ENCODE peak calls at places on chromosomes 6 and 20, in nine cellular contexts. One of them, this sample, is unnamed. For H3K9me3, the result is how much of the 10 kb centered on the place peaks cover.

GRCh38 chr6:79520534-79520933 is 16.7 kb downstream of the LCA5 start:
- DNase-seq in thyroid gland: no peak
- DNase-seq in WERI-Rb-1: no peak
- DNase-seq in CD4-positive, alpha-beta T cell: no peak
- DNase-seq in left ventricle myocardium inferior: no peak
- DNase-seq in CD8-positive, alpha-beta T cell: no peak
- DNase-seq in neural progenitor cell: no peak
- DNase-seq in K562: no peak
- DNase-seq in GM23248: peak
- DNase-seq in this sample: no peak

GRCh38 chr6:49517919-49518318 is 18.2 kb downstream of the GLYATL3 start:
- DNase-seq in thyroid gland: no peak
- DNase-seq in WERI-Rb-1: no peak
- DNase-seq in CD4-positive, alpha-beta T cell: no peak
- DNase-seq in left ventricle myocardium inferior: no peak
- DNase-seq in CD8-positive, alpha-beta T cell: no peak
- DNase-seq in neural progenitor cell: no peak
- DNase-seq in K562: no peak
- DNase-seq in GM23248: no peak
- DNase-seq in this sample: no peak

GRCh38 chr20:10648651-10649050 is 25.1 kb downstream of the JAG1 start:
- DNase-seq in thyroid gland: no peak
- DNase-seq in WERI-Rb-1: no peak
- DNase-seq in CD4-positive, alpha-beta T cell: no peak
- DNase-seq in left ventricle myocardium inferior: no peak
- DNase-seq in CD8-positive, alpha-beta T cell: no peak
- DNase-seq in neural progenitor cell: no peak
- DNase-seq in K562: no peak
- DNase-seq in GM23248: peak
- DNase-seq in this sample: no peak

GRCh38 chr6:39653631-39654030 is 71.6 kb downstream of the KIF6 start:
- DNase-seq in thyroid gland: no peak
- DNase-seq in WERI-Rb-1: no peak
- DNase-seq in CD4-positive, alpha-beta T cell: no peak
- DNase-seq in left ventricle myocardium inferior: no peak
- DNase-seq in CD8-positive, alpha-beta T cell: no peak
- DNase-seq in neural progenitor cell: peak
- DNase-seq in K562: no peak
- DNase-seq in GM23248: no peak
- DNase-seq in this sample: no peak

GRCh38 chr6:108732101-108732870 is 115.9 kb upstream of the ARMC2 start:
- DNase-seq in thyroid gland: no peak
- DNase-seq in WERI-Rb-1: peak
- DNase-seq in CD4-positive, alpha-beta T cell: no peak
- DNase-seq in left ventricle myocardium inferior: no peak
- DNase-seq in CD8-positive, alpha-beta T cell: no peak
- DNase-seq in neural progenitor cell: peak
- DNase-seq in K562: no peak
- DNase-seq in GM23248: peak
- DNase-seq in this sample: no peak

GRCh38 chr20:31572701-31573554 is 32.2 kb upstream of the ID1 start:
- DNase-seq in thyroid gland: peak
- DNase-seq in WERI-Rb-1: peak
- DNase-seq in CD4-positive, alpha-beta T cell: peak
- DNase-seq in left ventricle myocardium inferior: peak
- DNase-seq in CD8-positive, alpha-beta T cell: peak
- DNase-seq in neural progenitor cell: peak
- DNase-seq in K562: peak
- DNase-seq in GM23248: peak
- DNase-seq in this sample: peak

GRCh38 chr6:6746334-6746969 is 157.9 kb downstream of the LY86 start:
- DNase-seq in thyroid gland: no peak
- DNase-seq in WERI-Rb-1: peak
- DNase-seq in CD4-positive, alpha-beta T cell: no peak
- DNase-seq in left ventricle myocardium inferior: peak
- DNase-seq in CD8-positive, alpha-beta T cell: no peak
- DNase-seq in neural progenitor cell: no peak
- DNase-seq in K562: no peak
- DNase-seq in GM23248: no peak
- DNase-seq in this sample: peak

GRCh38 chr20:58349586-58349985 is 39.4 kb upstream of the VAPB start:
- DNase-seq in thyroid gland: no peak
- DNase-seq in WERI-Rb-1: no peak
- DNase-seq in CD4-positive, alpha-beta T cell: no peak
- DNase-seq in left ventricle myocardium inferior: no peak
- DNase-seq in CD8-positive, alpha-beta T cell: no peak
- DNase-seq in neural progenitor cell: no peak
- DNase-seq in K562: no peak
- DNase-seq in GM23248: peak
- DNase-seq in this sample: no peak

GRCh38 chr6:133888931-133889556 is at the start of gene TCF21:
- DNase-seq in thyroid gland: no peak
- DNase-seq in WERI-Rb-1: no peak
- DNase-seq in CD4-positive, alpha-beta T cell: no peak
- DNase-seq in left ventricle myocardium inferior: peak
- DNase-seq in CD8-positive, alpha-beta T cell: no peak
- DNase-seq in neural progenitor cell: peak
- DNase-seq in K562: no peak
- DNase-seq in GM23248: peak
- DNase-seq in this sample: no peak

DNA sequence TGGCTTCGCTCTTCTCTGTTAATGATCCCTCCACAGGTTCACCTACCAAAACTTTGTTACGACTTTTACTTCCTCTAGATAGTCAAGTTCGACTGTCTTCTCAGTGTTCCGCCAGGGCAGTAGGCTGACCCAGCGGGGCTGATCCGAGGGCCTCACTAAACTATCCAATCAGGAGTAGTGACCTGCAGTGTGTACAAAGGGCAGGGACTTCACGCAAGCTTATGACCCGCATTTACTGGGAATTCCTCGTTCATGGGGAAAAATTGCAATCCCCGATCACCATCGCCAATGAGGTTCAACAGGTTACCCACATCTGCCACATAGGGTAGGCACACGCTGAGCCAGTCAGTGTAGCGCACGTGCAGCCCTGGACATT is 771.4 kb upstream of the DEFB115 start:
- DNase-seq in thyroid gland: no peak
- DNase-seq in WERI-Rb-1: no peak
- DNase-seq in CD4-positive, alpha-beta T cell: no peak
- DNase-seq in left ventricle myocardium inferior: no peak
- DNase-seq in CD8-positive, alpha-beta T cell: no peak
- DNase-seq in neural progenitor cell: no peak
- DNase-seq in K562: no peak
- DNase-seq in GM23248: no peak
- DNase-seq in this sample: no peak
- H3K9me3 ChIP-seq in thyroid gland: under half
- H3K9me3 ChIP-seq in WERI-Rb-1: under half
- H3K9me3 ChIP-seq in CD4-positive, alpha-beta T cell: under half
- H3K9me3 ChIP-seq in left ventricle myocardium inferior: under half
- H3K9me3 ChIP-seq in CD8-positive, alpha-beta T cell: under half
- H3K9me3 ChIP-seq in neural progenitor cell: under half
- H3K9me3 ChIP-seq in K562: under half
- H3K9me3 ChIP-seq in GM23248: under half
- H3K9me3 ChIP-seq in this sample: under half

GRCh38 chr6:43648248-43648647 is 3.4 kb downstream of the RSPH9 start:
- DNase-seq in thyroid gland: no peak
- DNase-seq in WERI-Rb-1: no peak
- DNase-seq in CD4-positive, alpha-beta T cell: no peak
- DNase-seq in left ventricle myocardium inferior: no peak
- DNase-seq in CD8-positive, alpha-beta T cell: no peak
- DNase-seq in neural progenitor cell: no peak
- DNase-seq in K562: no peak
- DNase-seq in GM23248: no peak
- DNase-seq in this sample: no peak

GRCh38 chr6:43639984-43640800 is 4.6 kb downstream of the MAD2L1BP start:
- DNase-seq in thyroid gland: no peak
- DNase-seq in WERI-Rb-1: no peak
- DNase-seq in CD4-positive, alpha-beta T cell: no peak
- DNase-seq in left ventricle myocardium inferior: no peak
- DNase-seq in CD8-positive, alpha-beta T cell: no peak
- DNase-seq in neural progenitor cell: no peak
- DNase-seq in K562: peak
- DNase-seq in GM23248: no peak
- DNase-seq in this sample: no peak

GRCh38 chr6:43645613-43645964 is 753 bp downstream of the RSPH9 start:
- DNase-seq in thyroid gland: no peak
- DNase-seq in WERI-Rb-1: no peak
- DNase-seq in CD4-positive, alpha-beta T cell: no peak
- DNase-seq in left ventricle myocardium inferior: no peak
- DNase-seq in CD8-positive, alpha-beta T cell: no peak
- DNase-seq in neural progenitor cell: no peak
- DNase-seq in K562: no peak
- DNase-seq in GM23248: no peak
- DNase-seq in this sample: no peak

GRCh38 chr6:43647613-43648012 is 2.8 kb downstream of the RSPH9 start:
- DNase-seq in thyroid gland: no peak
- DNase-seq in WERI-Rb-1: no peak
- DNase-seq in CD4-positive, alpha-beta T cell: no peak
- DNase-seq in left ventricle myocardium inferior: no peak
- DNase-seq in CD8-positive, alpha-beta T cell: no peak
- DNase-seq in neural progenitor cell: no peak
- DNase-seq in K562: no peak
- DNase-seq in GM23248: no peak
- DNase-seq in this sample: no peak

DNA sequence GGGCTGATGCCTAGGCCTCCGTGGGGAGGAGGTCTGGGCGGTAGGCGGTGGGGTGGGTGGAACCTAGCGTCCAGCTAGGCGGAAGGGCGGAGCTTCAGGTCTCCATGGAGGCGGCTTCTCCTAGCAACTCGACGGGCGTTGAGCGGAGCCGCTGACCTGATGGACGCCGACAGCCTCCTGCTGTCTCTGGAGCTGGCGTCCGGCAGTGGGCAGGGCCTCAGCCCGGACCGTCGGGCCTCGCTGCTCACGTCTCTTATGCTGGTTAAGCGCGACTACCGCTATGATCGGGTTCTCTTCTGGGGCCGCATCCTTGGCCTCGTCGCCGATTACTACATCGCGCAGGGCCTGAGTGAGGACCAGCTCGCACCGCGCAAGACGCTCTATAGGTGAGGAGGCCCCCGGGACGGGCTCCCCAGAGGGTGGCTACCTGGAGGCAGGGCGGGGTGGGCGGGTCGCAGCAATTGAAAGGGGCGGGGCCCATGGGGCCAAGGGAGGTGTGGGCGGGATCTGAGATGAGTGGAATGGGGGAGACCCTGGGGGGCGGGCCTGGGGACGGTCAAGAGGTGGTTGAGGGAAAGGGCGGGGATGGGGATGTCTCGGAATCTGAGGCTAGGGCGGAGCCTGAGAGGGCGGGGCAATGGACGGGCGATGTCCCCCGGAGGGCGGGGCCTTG is at the start of gene RSPH9:
- DNase-seq in thyroid gland: peak
- DNase-seq in WERI-Rb-1: no peak
- DNase-seq in CD4-positive, alpha-beta T cell: peak
- DNase-seq in left ventricle myocardium inferior: peak
- DNase-seq in CD8-positive, alpha-beta T cell: peak
- DNase-seq in neural progenitor cell: peak
- DNase-seq in K562: no peak
- DNase-seq in GM23248: peak
- DNase-seq in this sample: peak
- H3K27ac ChIP-seq in thyroid gland: no peak
- H3K27ac ChIP-seq in WERI-Rb-1: no peak
- H3K27ac ChIP-seq in CD4-positive, alpha-beta T cell: no peak
- H3K27ac ChIP-seq in left ventricle myocardium inferior: peak
- H3K27ac ChIP-seq in CD8-positive, alpha-beta T cell: no peak
- H3K27ac ChIP-seq in neural progenitor cell: peak
- H3K27ac ChIP-seq in K562: no peak
- H3K27ac ChIP-seq in GM23248: no peak
- H3K27ac ChIP-seq in this sample: peak

DNA sequence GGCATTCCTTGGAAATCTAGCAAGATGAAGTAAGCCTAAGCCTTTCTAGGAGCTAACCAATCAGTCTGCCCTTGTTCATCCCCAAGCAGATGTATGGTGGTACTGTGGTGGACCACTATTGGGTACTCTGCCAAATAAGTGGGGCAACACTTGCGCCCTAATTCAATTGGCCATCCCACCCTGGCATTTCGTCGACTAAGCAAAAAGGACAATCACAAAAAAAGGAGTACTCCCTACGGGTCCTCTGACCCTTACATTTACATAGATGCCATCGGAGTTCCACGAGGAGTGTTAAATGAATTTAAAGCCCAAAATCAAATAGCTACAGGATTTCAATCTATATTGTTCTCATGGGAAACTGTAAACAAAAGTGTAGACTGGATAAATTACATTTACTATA is 19.5 kb downstream of the CHD6 start:
- DNase-seq in thyroid gland: no peak
- DNase-seq in WERI-Rb-1: no peak
- DNase-seq in CD4-positive, alpha-beta T cell: no peak
- DNase-seq in left ventricle myocardium inferior: no peak
- DNase-seq in CD8-positive, alpha-beta T cell: no peak
- DNase-seq in neural progenitor cell: no peak
- DNase-seq in K562: no peak
- DNase-seq in GM23248: no peak
- DNase-seq in this sample: no peak
- H3K9me3 ChIP-seq in thyroid gland: under half
- H3K9me3 ChIP-seq in WERI-Rb-1: under half
- H3K9me3 ChIP-seq in CD4-positive, alpha-beta T cell: half or more
- H3K9me3 ChIP-seq in left ventricle myocardium inferior: half or more
- H3K9me3 ChIP-seq in CD8-positive, alpha-beta T cell: under half
- H3K9me3 ChIP-seq in neural progenitor cell: under half
- H3K9me3 ChIP-seq in K562: under half
- H3K9me3 ChIP-seq in GM23248: under half
- H3K9me3 ChIP-seq in this sample: under half

DNA sequence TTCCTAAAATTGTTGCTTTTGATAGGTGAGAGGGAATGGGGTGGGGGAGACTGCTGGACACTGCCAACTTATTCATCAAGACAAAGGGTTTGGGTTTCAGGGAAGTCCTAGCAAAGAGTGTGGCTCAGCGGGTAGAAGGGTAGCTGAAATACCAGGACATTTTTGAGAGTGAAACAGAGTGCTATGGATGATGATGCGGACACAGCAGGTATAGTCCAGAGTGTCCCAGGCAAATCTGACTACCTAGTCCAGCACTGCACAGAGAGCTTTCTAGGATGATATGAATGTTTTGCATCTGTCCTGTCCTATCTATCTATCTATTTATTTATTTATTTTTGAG is 154.3 kb downstream of the BCAS1 start:
- DNase-seq in thyroid gland: no peak
- DNase-seq in WERI-Rb-1: no peak
- DNase-seq in CD4-positive, alpha-beta T cell: no peak
- DNase-seq in left ventricle myocardium inferior: no peak
- DNase-seq in CD8-positive, alpha-beta T cell: no peak
- DNase-seq in neural progenitor cell: no peak
- DNase-seq in K562: no peak
- DNase-seq in GM23248: no peak
- DNase-seq in this sample: no peak
- H3K27ac ChIP-seq in thyroid gland: peak
- H3K27ac ChIP-seq in WERI-Rb-1: no peak
- H3K27ac ChIP-seq in CD4-positive, alpha-beta T cell: no peak
- H3K27ac ChIP-seq in left ventricle myocardium inferior: peak
- H3K27ac ChIP-seq in CD8-positive, alpha-beta T cell: no peak
- H3K27ac ChIP-seq in neural progenitor cell: no peak
- H3K27ac ChIP-seq in K562: peak
- H3K27ac ChIP-seq in GM23248: peak
- H3K27ac ChIP-seq in this sample: peak